ENCODE peak calls at places on chromosomes 13 and 19, in eight cellular contexts. I, U, H, S, L, Q, K and C are unnamed samples. For H3K4me1, the result is how much of the 10 kb centered on the place peaks cover.

GRCh38 chr19:41691268-41691970 is 3.3 kb upstream of the CEACAM7 start:
- DNase-seq in I (peak), S (peak), H (no peak), Q (no peak), K (no peak), L (no peak), U (peak), C (no peak)

GRCh38 chr13:25632166-25632888 is 260.6 kb downstream of the ATP8A2 start:
- DNase-seq in Q (no peak), S (no peak), L (no peak), U (no peak), K (no peak), H (no peak), I (no peak), C (no peak)

GRCh38 chr13:101986316-101986715 is 415.5 kb downstream of the FGF14 start:
- DNase-seq in S (no peak), L (no peak), H (no peak), U (no peak), I (no peak), Q (no peak), K (no peak), C (no peak)

GRCh38 chr13:29520671-29521070 is 74.8 kb downstream of the SLC7A1 start:
- DNase-seq in L (no peak), Q (no peak), U (no peak), S (no peak), I (no peak), H (no peak), K (no peak), C (no peak)

GRCh38 chr13:22047082-22047784 is 376.4 kb downstream of the FGF9 start:
- DNase-seq in Q (no peak), L (no peak), I (no peak), S (no peak), U (no peak), K (no peak), H (no peak), C (no peak)

GRCh38 chr13:111219306-111219705 is 101.1 kb upstream of the TEX29 start:
- DNase-seq in S (no peak), U (no peak), K (no peak), Q (peak), H (no peak), I (no peak), L (no peak), C (no peak)

GRCh38 chr19:35115538-35115951 is at the start of gene FXYD3:
- DNase-seq in I (no peak), H (no peak), L (no peak), U (peak), K (no peak), Q (no peak), S (peak), C (no peak)

GRCh38 chr19:1901940-1902404 is 3.2 kb upstream of the ADAT3 start:
- DNase-seq in U (peak), K (no peak), S (peak), I (no peak), L (peak), H (peak), Q (peak), C (peak)

GRCh38 chr19:55454787-55455243 is 6.6 kb downstream of the ISOC2 start:
- DNase-seq in L (no peak), I (no peak), S (no peak), U (no peak), H (no peak), K (no peak), Q (no peak), C (no peak)

GRCh38 chr13:44449999-44450821 is 76.6 kb downstream of the SERP2 start:
- DNase-seq in Q (no peak), H (no peak), L (no peak), I (no peak), S (no peak), K (no peak), U (no peak), C (no peak)

GRCh38 chr19:632228-633067 is 889 bp downstream of the POLRMT start:
- DNase-seq in U (no peak), K (no peak), H (peak), I (no peak), S (peak), L (peak), Q (no peak), C (peak)

GRCh38 chr13:113110048-113110851 is 4.7 kb downstream of the F7 start:
- DNase-seq in Q (no peak), H (peak), I (no peak), L (no peak), S (no peak), K (no peak), U (no peak), C (no peak)

GRCh38 chr13:92029641-92030040 is 631.2 kb downstream of the GPC5 start:
- DNase-seq in K (no peak), Q (no peak), L (no peak), S (no peak), U (no peak), I (no peak), H (no peak), C (no peak)

GRCh38 chr13:21176982-21177284 is 475 bp downstream of the MRPL57 start:
- DNase-seq in S (no peak), I (no peak), K (no peak), L (no peak), U (no peak), Q (no peak), H (no peak), C (no peak)

GRCh38 chr19:11256189-11256588 is 6.1 kb downstream of the DOCK6 start:
- DNase-seq in I (no peak), H (no peak), U (no peak), S (no peak), K (no peak), L (no peak), Q (peak), C (no peak)

GRCh38 chr13:38073931-38074330 is 204.4 kb upstream of the TRPC4 start:
- DNase-seq in H (no peak), S (no peak), K (no peak), U (no peak), I (no peak), Q (no peak), L (no peak), C (no peak)

GRCh38 chr13:31060655-31061054 is 101.0 kb downstream of the HSPH1 start:
- DNase-seq in H (no peak), I (no peak), L (no peak), S (no peak), U (no peak), Q (no peak), K (no peak), C (no peak)

GRCh38 chr19:7868326-7868670 is 5.9 kb downstream of the PRR36 start:
- DNase-seq in I (no peak), H (no peak), L (no peak), U (peak), K (no peak), S (no peak), Q (no peak), C (no peak)

GRCh38 chr13:50531917-50532899 is 311.3 kb downstream of the DLEU7 start:
- DNase-seq in Q (no peak), S (no peak), K (no peak), L (no peak), H (no peak), I (no peak), U (no peak), C (no peak)

GRCh38 chr13:100394005-100394695 is 194.4 kb downstream of the GGACT start:
- DNase-seq in S (no peak), I (no peak), L (peak), Q (no peak), H (no peak), K (peak), U (no peak), C (no peak)

GRCh38 chr13:78680064-78680463 is 21.1 kb upstream of the OBI1 start:
- DNase-seq in Q (no peak), I (no peak), H (no peak), S (no peak), K (no peak), L (no peak), U (no peak), C (no peak)

GRCh38 chr19:1989513-1990229 is 25.8 kb downstream of the BTBD2 start:
- DNase-seq in L (no peak), S (no peak), U (no peak), Q (peak), K (no peak), H (no peak), I (no peak), C (no peak)

GRCh38 chr19:32397736-32398135 is 7.8 kb upstream of the DPY19L3 start:
- DNase-seq in Q (no peak), K (no peak), L (no peak), H (no peak), U (no peak), I (no peak), S (no peak), C (no peak)

GRCh38 chr19:31730270-31730669 is 381.0 kb upstream of the TSHZ3 start:
- DNase-seq in I (no peak), S (no peak), L (no peak), U (no peak), Q (no peak), H (no peak), K (no peak), C (no peak)

GRCh38 chr13:70043685-70044084 is 63.9 kb upstream of the ATXN8OS start:
- DNase-seq in I (no peak), L (no peak), K (no peak), Q (no peak), U (no peak), H (no peak), S (no peak), C (no peak)

GRCh38 chr19:28394705-28395104 is 818.2 kb downstream of the UQCRFS1 start:
- DNase-seq in K (no peak), H (no peak), S (no peak), I (no peak), L (no peak), U (no peak), Q (no peak), C (no peak)

GRCh38 chr13:76798037-76798436 is 88.2 kb downstream of the KCTD12 start:
- DNase-seq in U (no peak), I (no peak), S (no peak), Q (no peak), K (no peak), H (no peak), L (no peak), C (no peak)

GRCh38 chr19:47210689-47211316 is 20.2 kb downstream of the BBC3 start:
- DNase-seq in I (peak), U (peak), L (peak), S (peak), H (peak), K (peak), Q (peak), C (peak)

GRCh38 chr13:91319996-91320395 is 27.5 kb upstream of the MIR17HG start:
- DNase-seq in L (no peak), I (no peak), K (no peak), U (no peak), Q (no peak), H (no peak), S (no peak), C (no peak)

GRCh38 chr13:72808917-72809500 is 27.1 kb downstream of the PIBF1 start:
- DNase-seq in S (no peak), U (no peak), Q (no peak), I (no peak), L (no peak), K (no peak), H (no peak), C (no peak)

GRCh38 chr13:42405665-42406390 is 133.9 kb downstream of the AKAP11 start:
- DNase-seq in S (no peak), Q (no peak), I (no peak), H (no peak), L (no peak), U (no peak), K (no peak), C (no peak)

GRCh38 chr19:3586124-3586626 is 897 bp downstream of the GIPC3 start:
- DNase-seq in I (no peak), U (no peak), H (no peak), L (no peak), K (no peak), Q (no peak), S (no peak), C (no peak)

GRCh38 chr19:11422163-11423068 is 3.3 kb upstream of the RGL3 start:
- DNase-seq in S (peak), Q (peak), L (peak), H (peak), I (peak), K (peak), U (peak), C (peak)

GRCh38 chr19:28406237-28406596 is 806.7 kb downstream of the UQCRFS1 start:
- DNase-seq in H (no peak), I (no peak), S (no peak), Q (no peak), K (no peak), U (no peak), L (no peak), C (no peak)

GRCh38 chr13:79382545-79383275 is 23.3 kb downstream of the RBM26 start:
- DNase-seq in K (no peak), L (no peak), H (no peak), Q (no peak), U (no peak), S (no peak), I (no peak), C (no peak)

GRCh38 chr19:38803543-38803942 is 9.2 kb downstream of the LGALS4 start:
- DNase-seq in H (no peak), K (no peak), U (no peak), S (no peak), I (no peak), Q (no peak), L (no peak), C (no peak)

GRCh38 chr13:65892859-65893258 is 1337.3 kb downstream of the PCDH9 start:
- DNase-seq in Q (no peak), U (no peak), L (no peak), I (no peak), H (no peak), K (no peak), S (no peak), C (no peak)

GRCh38 chr13:51557423-51557822 is 26.8 kb upstream of the WDFY2 start:
- DNase-seq in H (no peak), L (no peak), Q (no peak), S (no peak), I (no peak), K (no peak), U (no peak), C (no peak)
- H3K4me1 ChIP-seq in H (under half), L (under half), Q (under half), S (under half), I (under half), K (under half), U (under half), C (under half)

GRCh38 chr19:45475537-45476348 is 7.9 kb downstream of the FOSB start:
- DNase-seq in K (no peak), Q (no peak), L (no peak), U (no peak), I (no peak), S (no peak), H (no peak), C (no peak)

GRCh38 chr19:45476349-45476717 is 8.5 kb downstream of the FOSB start:
- DNase-seq in L (no peak), K (no peak), Q (no peak), H (no peak), I (no peak), U (no peak), S (no peak), C (no peak)

GRCh38 chr19:45473366-45474190 is 5.8 kb downstream of the FOSB start:
- DNase-seq in H (no peak), S (no peak), I (no peak), U (no peak), Q (no peak), L (no peak), K (no peak), C (no peak)

GRCh38 chr19:45474191-45474940 is 6.6 kb downstream of the FOSB start:
- DNase-seq in K (no peak), L (no peak), S (no peak), U (no peak), Q (no peak), I (no peak), H (no peak), C (no peak)

GRCh38 chr19:45474941-45475516 is 7.2 kb downstream of the FOSB start:
- DNase-seq in U (no peak), S (no peak), I (no peak), L (no peak), Q (no peak), H (no peak), K (no peak), C (peak)
- TF ChIP-seq POLR2A in U (no peak), S (no peak), I (no peak), L (no peak), Q (no peak), H (no peak), K (no peak), C (no peak)

DNA sequence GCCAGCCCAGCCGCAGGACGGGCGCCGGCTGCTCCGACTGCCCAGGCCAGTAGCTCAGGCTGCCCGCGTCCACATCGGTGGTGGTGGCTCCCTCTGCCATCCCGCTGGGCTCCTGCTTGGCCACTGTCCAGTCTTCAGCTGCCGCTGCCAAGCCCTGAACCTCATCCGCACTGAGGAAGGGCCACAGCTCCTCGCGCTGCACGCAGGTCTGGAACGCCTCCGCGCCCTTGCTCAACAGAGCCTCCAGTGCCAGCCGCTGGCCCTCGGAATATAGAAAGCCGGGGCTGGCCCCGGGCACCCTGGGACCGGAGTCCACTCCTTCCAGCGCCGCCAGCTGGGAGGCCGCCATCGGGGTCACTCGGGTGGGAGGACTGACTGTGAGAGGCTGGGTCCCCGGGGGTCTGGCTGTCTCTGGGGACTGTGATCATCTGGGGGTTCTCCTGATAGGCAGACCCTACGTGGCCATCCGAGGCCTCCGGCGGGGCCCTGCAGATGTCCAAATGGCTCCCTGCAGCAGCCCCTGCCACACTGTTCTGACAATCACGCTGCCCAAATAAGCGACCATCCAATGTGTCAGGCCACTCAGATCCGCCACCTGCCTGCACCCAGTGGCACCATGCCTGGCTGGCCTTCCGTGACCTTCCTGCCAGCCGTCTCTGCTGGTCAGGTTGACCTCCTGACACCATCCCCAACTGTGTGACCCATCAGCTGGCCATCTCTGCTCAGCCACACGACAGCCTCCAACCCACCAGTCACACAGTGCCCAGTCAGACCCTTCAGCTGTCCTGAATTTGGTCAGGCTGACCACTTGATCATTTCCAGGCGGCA is 1.6 kb downstream of the FAM83E start:
- DNase-seq in U (peak), S (peak), H (peak), I (no peak), K (no peak), L (no peak), Q (no peak), C (no peak)
- H3K27ac ChIP-seq in U (peak), S (peak), H (no peak), I (no peak), K (no peak), L (no peak), Q (no peak), C (no peak)

GRCh38 chr13:40677064-40677463 is 10.6 kb upstream of the FOXO1 start:
- DNase-seq in H (no peak), S (no peak), U (no peak), Q (no peak), K (no peak), L (no peak), I (no peak), C (no peak)
- H3K4me1 ChIP-seq in H (under half), S (under half), U (under half), Q (under half), K (under half), L (under half), I (under half), C (under half)

DNA sequence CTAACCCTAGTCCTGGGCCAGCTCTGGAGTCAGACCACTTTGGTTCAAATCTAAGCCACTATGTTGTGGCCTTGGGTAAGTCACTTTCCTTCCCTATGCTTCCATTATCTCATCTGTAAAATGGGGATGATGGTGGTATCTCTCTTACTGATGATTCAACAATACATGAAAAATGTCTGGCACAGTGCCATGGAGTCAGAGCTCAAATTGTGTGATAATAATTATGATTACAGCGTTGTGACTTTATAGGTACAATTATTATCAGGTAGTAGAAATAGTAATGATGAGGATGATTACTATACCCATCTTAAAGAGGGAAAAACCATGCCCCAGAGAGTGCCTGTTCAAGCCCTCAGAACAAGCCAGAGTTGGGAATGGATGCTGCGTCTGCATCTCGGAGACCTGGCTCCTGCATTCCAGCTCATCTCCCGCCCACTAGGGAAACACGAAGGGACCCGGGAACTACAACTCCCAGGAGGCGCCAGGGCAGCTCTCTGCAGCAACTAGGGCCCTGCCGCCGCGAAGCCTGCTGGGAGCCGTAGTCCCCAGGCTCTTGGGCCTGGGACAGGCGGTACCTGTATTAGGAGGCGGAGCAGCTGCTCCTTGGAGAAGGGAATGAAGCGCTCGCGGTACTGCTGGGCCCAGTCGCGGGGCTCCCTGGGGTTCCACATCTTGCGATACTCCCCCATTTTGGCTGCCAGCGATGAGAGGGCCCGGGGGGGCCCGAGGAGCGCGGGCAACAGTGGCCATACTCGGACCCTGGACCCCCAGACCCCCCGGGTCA is 832 bp downstream of the TMEM143 start:
- DNase-seq in U (peak), Q (peak), H (peak), L (peak), S (peak), I (peak), K (peak), C (peak)
- TF ChIP-seq POLR2A in U (no peak), Q (no peak), H (peak), L (peak), S (peak), I (peak), K (peak), C (peak)